ENCODE peak calls at places on chromosomes 5 and 9, in six cellular contexts. R is MM.1S, T is cardiac fibroblast, J is nephron progenitor cell, U is body of pancreas, G is natural killer cell. V is an unnamed sample.

GRCh38 chr5:38807570-38808461 is 38.0 kb upstream of the OSMR start:
- DNase-seq in T (peak), J (no peak), U (no peak), G (no peak), R (no peak), V (no peak)

GRCh38 chr9:127971357-127972315 is 9.2 kb downstream of the EEIG1 start:
- DNase-seq in R (peak), U (peak), G (peak), T (no peak), J (no peak), V (no peak)

GRCh38 chr5:421287-421880 is 21.6 kb upstream of the EXOC3 start:
- DNase-seq in R (no peak), T (no peak), G (no peak), U (no peak), J (no peak), V (no peak)

GRCh38 chr5:125411163-125412050 is 665.0 kb upstream of the ZNF608 start:
- DNase-seq in G (no peak), T (peak), R (peak), U (peak), J (no peak), V (no peak)

GRCh38 chr9:118882674-118883073 is 486.6 kb downstream of the BRINP1 start:
- DNase-seq in U (no peak), J (no peak), T (no peak), G (no peak), R (no peak), V (no peak)

GRCh38 chr5:1724822-1725602 is 74.6 kb downstream of the MRPL36 start:
- DNase-seq in G (no peak), U (no peak), R (no peak), J (peak), T (peak), V (peak)

GRCh38 chr5:136080483-136081180 is 51.8 kb downstream of the TGFBI start:
- DNase-seq in G (peak), J (peak), R (peak), U (peak), T (peak), V (peak)

GRCh38 chr9:95460627-95461164 is 56.1 kb downstream of the PTCH1 start:
- DNase-seq in R (no peak), J (no peak), G (no peak), T (no peak), U (no peak), V (no peak)

GRCh38 chr9:99970481-99970880 is 64.0 kb downstream of the STX17 start:
- DNase-seq in U (no peak), J (no peak), G (no peak), R (no peak), T (no peak), V (no peak)

GRCh38 chr5:119417891-119418781 is 34.2 kb upstream of the HSD17B4 start:
- DNase-seq in T (peak), R (no peak), G (no peak), U (no peak), J (no peak), V (no peak)

GRCh38 chr9:97322105-97322504 is 14.6 kb downstream of the CCDC180 start:
- DNase-seq in R (no peak), T (no peak), J (no peak), G (no peak), U (no peak), V (no peak)

GRCh38 chr5:81513982-81514381 is 120.0 kb upstream of the ACOT12 start:
- DNase-seq in T (peak), U (no peak), G (no peak), J (no peak), R (peak), V (no peak)

GRCh38 chr5:109532773-109533364 is 123.1 kb upstream of the PJA2 start:
- DNase-seq in J (no peak), G (no peak), R (no peak), T (no peak), U (no peak), V (no peak)

GRCh38 chr9:28779240-28779639 is 1206.0 kb upstream of the C9orf72 start:
- DNase-seq in T (no peak), G (no peak), R (no peak), U (no peak), J (no peak), V (no peak)

GRCh38 chr5:135546912-135547311 is 11.1 kb upstream of the NEUROG1 start:
- DNase-seq in J (no peak), T (no peak), G (no peak), R (no peak), U (no peak), V (no peak)

GRCh38 chr9:133497443-133497842 is 18.5 kb upstream of the SLC2A6 start:
- DNase-seq in G (no peak), U (no peak), T (no peak), R (no peak), J (no peak), V (no peak)

GRCh38 chr9:112784020-112784788 is 33.6 kb downstream of the SNX30 start:
- DNase-seq in T (peak), R (no peak), J (peak), U (no peak), G (no peak), V (no peak)

GRCh38 chr5:19018822-19019221 is 969.2 kb downstream of the CDH18 start:
- DNase-seq in J (no peak), T (no peak), R (peak), U (no peak), G (no peak), V (no peak)

GRCh38 chr9:133705576-133705975 is 32.6 kb downstream of the SARDH start:
- DNase-seq in R (no peak), J (no peak), G (no peak), T (no peak), U (no peak), V (no peak)

GRCh38 chr9:137023157-137023556 is 4.9 kb downstream of the ABCA2 start:
- DNase-seq in G (no peak), R (no peak), T (no peak), U (no peak), J (no peak), V (no peak)

GRCh38 chr5:7679663-7680062 is 171.3 kb downstream of the CFAP90 start:
- DNase-seq in U (no peak), J (no peak), R (no peak), T (no peak), G (no peak), V (no peak)

GRCh38 chr5:2299388-2300220 is 416.9 kb upstream of the IRX4 start:
- DNase-seq in G (no peak), U (no peak), R (no peak), T (no peak), J (no peak), V (no peak)

GRCh38 chr9:8600914-8601680 is 801.5 kb upstream of the DMAC1 start:
- DNase-seq in U (no peak), J (no peak), T (no peak), G (no peak), R (no peak), V (no peak)

GRCh38 chr5:38190111-38190510 is 68.2 kb upstream of the EGFLAM start:
- DNase-seq in U (no peak), G (no peak), T (no peak), R (no peak), J (peak), V (no peak)

GRCh38 chr5:17089690-17090089 is 127.7 kb upstream of the BASP1 start:
- DNase-seq in G (no peak), R (no peak), T (no peak), J (no peak), U (no peak), V (no peak)

GRCh38 chr5:6904822-6905221 is 191.6 kb downstream of the TENT4A start:
- DNase-seq in U (no peak), R (no peak), J (no peak), G (no peak), T (no peak), V (no peak)

GRCh38 chr5:109585012-109585599 is 104.6 kb upstream of the MAN2A1 start:
- DNase-seq in U (no peak), J (no peak), G (no peak), R (no peak), T (peak), V (no peak)

GRCh38 chr5:93583525-93583798 is 440 bp downstream of the NR2F1 start:
- DNase-seq in T (no peak), R (no peak), U (no peak), G (no peak), J (no peak), V (no peak)

GRCh38 chr9:127734247-127734746 is 797 bp downstream of the TOR2A start:
- DNase-seq in T (no peak), U (no peak), R (no peak), J (no peak), G (peak), V (no peak)

GRCh38 chr5:115575167-115576070 is 26.9 kb downstream of the TICAM2 start:
- DNase-seq in R (no peak), U (no peak), G (no peak), T (peak), J (no peak), V (no peak)

GRCh38 chr5:139698461-139699146 is 50.5 kb downstream of the CXXC5 start:
- DNase-seq in R (no peak), G (no peak), U (peak), T (peak), J (peak), V (no peak)

GRCh38 chr5:145225529-145225928 is 609.6 kb downstream of the PRELID2 start:
- DNase-seq in T (no peak), G (no peak), U (no peak), J (no peak), R (no peak), V (no peak)
- TF ChIP-seq CTCF in T (no peak), G (no peak), U (no peak), J (no peak), R (no peak), V (no peak)

GRCh38 chr5:173627860-173628392 is 11.5 kb upstream of the BOD1 start:
- DNase-seq in R (no peak), U (no peak), J (no peak), T (no peak), G (no peak), V (no peak)

GRCh38 chr5:173628501-173628900 is 12.1 kb upstream of the BOD1 start:
- DNase-seq in G (no peak), U (no peak), J (no peak), T (no peak), R (no peak), V (no peak)

GRCh38 chr5:173631478-173631877 is 15.0 kb upstream of the BOD1 start:
- DNase-seq in R (no peak), J (no peak), G (no peak), T (no peak), U (no peak), V (no peak)

GRCh38 chr5:173630724-173631365 is 14.4 kb upstream of the BOD1 start:
- DNase-seq in T (no peak), U (no peak), G (no peak), R (no peak), J (no peak), V (no peak)

DNA sequence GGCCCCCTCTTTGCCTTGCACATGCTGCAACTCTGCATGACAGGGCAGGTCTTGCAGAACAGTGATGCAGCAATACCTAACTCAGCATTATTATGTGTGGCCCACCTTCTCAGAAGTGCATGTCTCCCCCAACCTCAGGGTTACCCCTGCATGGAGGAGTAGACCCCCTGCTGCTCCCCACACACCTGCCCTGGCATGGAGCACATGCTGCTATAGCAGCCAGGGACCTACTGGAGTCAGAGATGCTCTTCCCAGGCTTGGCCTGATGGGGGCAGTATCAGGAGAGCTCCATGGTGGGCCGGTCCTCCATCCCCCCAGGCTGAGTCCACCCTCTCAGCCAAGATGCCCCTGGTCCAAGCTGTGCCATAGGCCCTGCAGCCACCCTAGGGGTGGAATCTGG is 13.2 kb upstream of the BOD1 start:
- DNase-seq in G (no peak), J (peak), T (no peak), U (no peak), R (no peak), V (no peak)
- TF ChIP-seq CTCF in G (no peak), J (peak), T (peak), U (no peak), R (peak), V (peak)

GRCh38 chr5:120866997-120867396 is 402.9 kb downstream of the PRR16 start:
- DNase-seq in T (no peak), G (no peak), U (no peak), R (no peak), J (no peak), V (no peak)
- TF ChIP-seq CTCF in T (no peak), G (no peak), U (no peak), R (no peak), J (no peak), V (no peak)

GRCh38 chr5:31317642-31318041 is 124.2 kb downstream of the CDH6 start:
- DNase-seq in T (no peak), J (no peak), G (no peak), U (no peak), R (no peak), V (no peak)
- TF ChIP-seq CTCF in T (no peak), J (no peak), G (no peak), U (no peak), R (no peak), V (no peak)